ENCODE peak calls at places on chromosomes 12 and 14, in four cellular contexts. L, H, R and M are unnamed samples. For H3K9me3, the result is how much of the 10 kb centered on the place peaks cover.

GRCh38 chr14:86057018-86057667 is 527.2 kb downstream of the FLRT2 start:
- DNase-seq in L (no peak), H (no peak), R (no peak), M (no peak)

GRCh38 chr14:99520571-99521081 is 39.4 kb downstream of the CCNK start:
- DNase-seq in H (no peak), L (no peak), R (no peak), M (no peak)

GRCh38 chr14:93915800-93916199 is 11.3 kb upstream of the FAM181A start:
- DNase-seq in H (no peak), R (no peak), L (no peak), M (no peak)

GRCh38 chr12:39752482-39753147 is 133.0 kb upstream of the ABCD2 start:
- DNase-seq in H (no peak), R (no peak), L (no peak), M (no peak)

GRCh38 chr14:75050852-75051555 is at the start of gene MLH3:
- DNase-seq in L (peak), H (no peak), R (peak), M (peak)

GRCh38 chr12:45235087-45236025 is 19.5 kb downstream of the ANO6 start:
- DNase-seq in R (peak), H (no peak), L (no peak), M (no peak)

GRCh38 chr12:75704208-75704607 is 192.8 kb upstream of the KRR1 start:
- DNase-seq in R (peak), H (no peak), L (no peak), M (no peak)

GRCh38 chr12:49956663-49957569 is 4.8 kb upstream of the AQP5 start:
- DNase-seq in R (no peak), L (no peak), H (no peak), M (no peak)

GRCh38 chr12:23536293-23536692 is 413.2 kb downstream of the SOX5 start:
- DNase-seq in R (no peak), L (no peak), H (no peak), M (no peak)

GRCh38 chr14:73996731-73997107 is 22.4 kb downstream of the ENTPD5 start:
- DNase-seq in H (no peak), L (no peak), R (no peak), M (no peak)

GRCh38 chr14:91636604-91637003 is 95.3 kb downstream of the CATSPERB start:
- DNase-seq in H (no peak), L (no peak), R (no peak), M (no peak)

GRCh38 chr14:65153101-65153500 is 50.8 kb upstream of the MAX start:
- DNase-seq in H (no peak), L (no peak), R (no peak), M (no peak)

GRCh38 chr14:58059121-58059520 is 92.9 kb downstream of the ARMH4 start:
- DNase-seq in H (no peak), R (no peak), L (no peak), M (no peak)

GRCh38 chr12:31877884-31878283 is 81.3 kb upstream of the RESF1 start:
- DNase-seq in R (no peak), L (no peak), H (no peak), M (no peak)

GRCh38 chr12:6361834-6362233 is 13.5 kb downstream of the SCNN1A start:
- DNase-seq in H (no peak), L (no peak), R (no peak), M (no peak)

GRCh38 chr12:125996438-125996837 is 931.2 kb downstream of the AACS start:
- DNase-seq in R (no peak), L (no peak), H (no peak), M (no peak)

GRCh38 chr12:46546634-46547273 is 174.2 kb upstream of the SLC38A2 start:
- DNase-seq in L (no peak), H (no peak), R (no peak), M (no peak)

GRCh38 chr12:89874146-89874545 is 165.5 kb upstream of the ATP2B1 start:
- DNase-seq in H (no peak), L (peak), R (no peak), M (no peak)

GRCh38 chr14:74555476-74556050 is 56.5 kb downstream of the LTBP2 start:
- DNase-seq in R (no peak), L (no peak), H (no peak), M (no peak)

GRCh38 chr14:92794547-92794941 is 439 bp downstream of the GOLGA5 start:
- DNase-seq in L (no peak), R (no peak), H (no peak), M (no peak)

GRCh38 chr12:131833896-131834641 is 5.9 kb downstream of the MMP17 start:
- DNase-seq in H (no peak), R (no peak), L (no peak), M (peak)

GRCh38 chr14:104503691-104504090 is 75.9 kb upstream of the C14orf180 start:
- DNase-seq in L (no peak), H (no peak), R (no peak), M (no peak)

GRCh38 chr14:22025884-22026283 is 352.3 kb upstream of the OR4E1 start:
- DNase-seq in L (no peak), R (no peak), H (no peak), M (no peak)

GRCh38 chr12:693937-694533 is 30.8 kb upstream of the NINJ2 start:
- DNase-seq in L (no peak), R (no peak), H (no peak), M (no peak)
- H3K9me3 ChIP-seq in L (under half), R (under half), H (under half), M (under half)

GRCh38 chr12:117034249-117034648 is 65.0 kb downstream of the TESC start:
- DNase-seq in R (no peak), H (no peak), L (no peak), M (no peak)

GRCh38 chr12:117033382-117034045 is 65.7 kb downstream of the TESC start:
- DNase-seq in H (no peak), L (no peak), R (no peak), M (no peak)

GRCh38 chr12:117036046-117036445 is 63.2 kb downstream of the TESC start:
- DNase-seq in R (no peak), L (peak), H (no peak), M (no peak)

GRCh38 chr12:117035287-117035686 is 63.9 kb downstream of the TESC start:
- DNase-seq in H (no peak), L (no peak), R (no peak), M (no peak)

DNA sequence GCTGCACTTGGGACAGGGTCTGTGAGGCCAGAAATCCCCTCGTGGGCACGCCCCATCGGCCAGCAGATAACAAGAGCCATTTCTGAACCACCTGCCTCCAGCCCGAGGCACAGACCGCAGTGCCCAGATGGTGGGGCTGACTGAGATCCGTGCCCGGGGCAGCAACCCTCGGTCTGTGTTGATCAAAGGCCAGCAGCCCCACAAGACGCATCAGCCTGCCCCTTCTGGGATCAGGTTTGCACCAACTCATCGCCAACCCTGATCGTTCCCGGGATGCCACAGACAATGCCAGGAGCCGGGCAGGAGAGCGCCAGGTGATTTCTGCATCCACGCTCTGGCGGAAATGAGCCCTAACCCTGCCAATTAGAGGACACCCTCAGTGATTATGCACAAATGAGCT is 64.5 kb downstream of the TESC start:
- DNase-seq in H (no peak), R (no peak), L (no peak), M (no peak)
- H3K9me3 ChIP-seq in H (under half), R (under half), L (under half), M (under half)

GRCh38 chr12:133206390-133206789 is 25.1 kb downstream of the ZNF268 start:
- DNase-seq in L (no peak), R (no peak), H (no peak), M (no peak)
- H3K9me3 ChIP-seq in L (half or more), R (half or more), H (half or more), M (half or more)

DNA sequence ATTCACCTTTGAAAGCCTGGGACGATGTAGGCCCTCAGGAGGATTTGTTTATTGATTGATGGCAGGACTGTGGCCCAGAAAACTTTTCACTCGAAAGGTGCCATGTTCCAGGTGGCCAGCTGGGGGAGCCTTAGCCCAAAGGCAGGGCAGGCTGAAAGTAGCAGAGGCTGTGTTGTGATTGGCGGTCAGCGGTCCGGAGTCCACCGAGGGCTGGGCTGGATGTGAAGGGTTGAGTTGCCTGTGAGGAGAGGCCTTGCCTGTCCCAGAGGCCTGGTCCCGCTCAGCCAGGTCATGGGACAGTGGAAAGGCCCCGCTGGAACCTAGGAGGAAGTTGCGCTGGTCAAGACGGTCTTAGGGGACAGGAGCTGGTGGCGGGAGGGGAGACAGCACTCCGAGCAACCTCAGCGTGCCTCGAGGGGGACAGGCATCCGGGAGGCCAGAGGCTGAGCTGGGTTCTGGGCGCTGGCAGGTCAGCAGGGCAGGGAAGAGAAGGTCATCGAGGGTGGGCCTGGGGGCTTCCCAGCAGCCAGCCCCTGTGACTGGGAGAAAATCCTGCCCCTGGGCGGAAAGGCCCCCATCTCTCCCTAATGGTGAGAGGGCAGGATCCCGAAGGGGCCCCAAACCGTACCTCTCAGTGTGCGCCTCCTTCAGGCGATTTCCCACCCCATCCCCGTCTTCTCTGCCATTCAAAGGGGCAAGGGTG is 26.3 kb downstream of the CMA1 start:
- DNase-seq in R (peak), L (no peak), H (peak), M (no peak)
- H3K9me3 ChIP-seq in R (under half), L (under half), H (under half), M (under half)

GRCh38 chr12:77042834-77043233 is 22.5 kb downstream of the E2F7 start:
- DNase-seq in R (no peak), L (no peak), H (no peak), M (no peak)
- H3K9me3 ChIP-seq in R (under half), L (under half), H (under half), M (under half)

GRCh38 chr12:34215213-34215892 is 193.1 kb downstream of the ALG10 start:
- DNase-seq in R (no peak), L (no peak), H (no peak), M (no peak)

GRCh38 chr12:34218193-34219045 is 196.1 kb downstream of the ALG10 start:
- DNase-seq in L (peak), H (peak), R (peak), M (peak)

GRCh38 chr12:34214011-34214410 is 191.7 kb downstream of the ALG10 start:
- DNase-seq in L (no peak), R (no peak), H (no peak), M (no peak)

GRCh38 chr12:34217660-34218059 is 195.4 kb downstream of the ALG10 start:
- DNase-seq in H (no peak), R (no peak), L (no peak), M (no peak)

DNA sequence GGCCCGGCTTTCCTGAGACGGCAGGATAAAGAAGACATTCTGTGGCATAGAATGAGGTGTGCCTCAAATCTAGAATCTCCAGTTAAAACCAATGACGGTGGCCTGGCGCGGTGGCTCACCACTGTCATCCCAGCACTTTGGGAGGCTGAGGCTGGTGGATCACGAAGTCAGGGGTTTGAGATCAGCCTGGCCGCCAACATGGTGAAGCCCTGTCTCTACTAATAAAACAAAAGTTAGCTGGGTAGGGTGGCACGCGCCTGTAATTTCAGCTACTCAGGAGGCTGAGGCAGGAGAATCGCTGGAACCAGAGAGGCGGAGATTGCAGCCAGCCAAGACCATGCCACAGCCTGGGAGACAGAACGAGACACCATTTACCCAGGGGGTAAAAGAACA is 193.6 kb downstream of the ALG10 start:
- DNase-seq in H (no peak), R (no peak), L (no peak), M (no peak)
- H3K9me3 ChIP-seq in H (under half), R (under half), L (under half), M (under half)